ENCODE peak calls at places on chromosomes 2 and 18, in six cellular contexts. Q, T, A, D, M and E are unnamed samples.

GRCh38 chr2:165637396-165637795 is 156.7 kb downstream of the GALNT3 start:
- DNase-seq in Q (no peak), T (no peak), A (no peak), D (no peak), M (no peak), E (no peak)

GRCh38 chr18:58687871-58688308 is 16.6 kb downstream of the MALT1 start:
- DNase-seq in Q (peak), T (no peak), A (no peak), D (no peak), M (no peak), E (no peak)

GRCh38 chr18:71012789-71013188 is 723.9 kb downstream of the SOCS6 start:
- DNase-seq in Q (no peak), T (no peak), A (no peak), D (no peak), M (no peak), E (no peak)

GRCh38 chr2:208406474-208407451 is at the start of gene PTH2R:
- DNase-seq in Q (no peak), T (no peak), A (no peak), D (no peak), M (no peak), E (no peak)

GRCh38 chr2:119545754-119546445 is 1.7 kb downstream of the CFAP221 start:
- DNase-seq in Q (no peak), T (no peak), A (no peak), D (no peak), M (no peak), E (no peak)

GRCh38 chr18:5285326-5285725 is 10.2 kb downstream of the ZBTB14 start:
- DNase-seq in Q (no peak), T (no peak), A (no peak), D (no peak), M (no peak), E (no peak)

GRCh38 chr18:30765247-30765646 is 277.3 kb downstream of the DSC3 start:
- DNase-seq in Q (no peak), T (no peak), A (no peak), D (no peak), M (no peak), E (no peak)

GRCh38 chr2:187552381-187552780 is 1.9 kb downstream of the TFPI start:
- DNase-seq in Q (no peak), T (no peak), A (no peak), D (no peak), M (no peak), E (no peak)

GRCh38 chr2:134785659-134786058 is 52.8 kb upstream of the ACMSD start:
- DNase-seq in Q (no peak), T (no peak), A (no peak), D (no peak), M (no peak), E (no peak)

GRCh38 chr2:213995400-213996105 is 415.3 kb upstream of the VWC2L start:
- DNase-seq in Q (no peak), T (no peak), A (no peak), D (no peak), M (no peak), E (no peak)

GRCh38 chr2:194062401-194062800 is 1594.6 kb upstream of the SLC39A10 start:
- DNase-seq in Q (no peak), T (no peak), A (no peak), D (peak), M (no peak), E (no peak)

GRCh38 chr18:46725310-46725709 is 31.5 kb downstream of the ST8SIA5 start:
- DNase-seq in Q (no peak), T (no peak), A (no peak), D (no peak), M (no peak), E (no peak)

GRCh38 chr2:134413430-134413829 is 159.6 kb downstream of the MGAT5 start:
- DNase-seq in Q (no peak), T (no peak), A (no peak), D (no peak), M (no peak), E (no peak)

GRCh38 chr2:210577263-210578071 is 21.1 kb downstream of the CPS1 start:
- DNase-seq in Q (no peak), T (no peak), A (no peak), D (peak), M (no peak), E (peak)

GRCh38 chr2:46034535-46034934 is 262.7 kb upstream of the EPAS1 start:
- DNase-seq in Q (no peak), T (no peak), A (no peak), D (no peak), M (no peak), E (no peak)

GRCh38 chr2:232574674-232575403 is 24.4 kb downstream of the EIF4E2 start:
- DNase-seq in Q (no peak), T (no peak), A (no peak), D (no peak), M (no peak), E (no peak)

GRCh38 chr2:232927041-232927792 is 57.2 kb downstream of the SNORC start:
- DNase-seq in Q (no peak), T (no peak), A (no peak), D (no peak), M (no peak), E (no peak)

GRCh38 chr2:224031358-224031970 is 7.6 kb downstream of the SERPINE2 start:
- DNase-seq in Q (no peak), T (no peak), A (no peak), D (no peak), M (no peak), E (peak)

GRCh38 chr2:100244881-100245605 is 77.3 kb downstream of the LONRF2 start:
- DNase-seq in Q (no peak), T (no peak), A (no peak), D (no peak), M (no peak), E (no peak)

GRCh38 chr2:84077504-84077903 is 381.6 kb downstream of the SUCLG1 start:
- DNase-seq in Q (no peak), T (no peak), A (no peak), D (peak), M (no peak), E (peak)

GRCh38 chr2:228646061-228646460 is 464.6 kb upstream of the SPHKAP start:
- DNase-seq in Q (no peak), T (no peak), A (no peak), D (no peak), M (no peak), E (no peak)

GRCh38 chr2:45922577-45922988 is 271.1 kb downstream of the PRKCE start:
- DNase-seq in Q (no peak), T (no peak), A (no peak), D (no peak), M (no peak), E (peak)

GRCh38 chr2:1278861-1279260 is 134.4 kb upstream of the TPO start:
- DNase-seq in Q (no peak), T (no peak), A (no peak), D (no peak), M (no peak), E (no peak)

GRCh38 chr2:85112906-85113625 is 20.1 kb upstream of the TCF7L1 start:
- DNase-seq in Q (no peak), T (no peak), A (no peak), D (no peak), M (no peak), E (no peak)

GRCh38 chr2:137976274-137976673 is 12.0 kb downstream of the HNMT start:
- DNase-seq in Q (no peak), T (no peak), A (no peak), D (no peak), M (no peak), E (no peak)

GRCh38 chr2:12884713-12885282 is 168.1 kb downstream of the TRIB2 start:
- DNase-seq in Q (no peak), T (no peak), A (no peak), D (no peak), M (peak), E (no peak)

GRCh38 chr18:8507361-8507760 is 101.9 kb upstream of the RAB12 start:
- DNase-seq in Q (no peak), T (no peak), A (no peak), D (no peak), M (no peak), E (peak)